ENCODE peak calls at places on chromosomes 2 and 18, in nine cellular contexts. R is kidney; D is activated naive CD8-positive, alpha-beta T cell treated with anti-CD3 and anti-CD28 coated beads, Interleukin-2, amount 50 U/mL, for 24 hours; N is left ventricle myocardium inferior; I is cardiac fibroblast; B is neuronal stem cell; O is AG20443; G is MG63; C is nephron progenitor cell. H is an unnamed sample.

GRCh38 chr2:221484761-221485499 is 87.2 kb downstream of the EPHA4 start:
- DNase-seq in R (no peak), D (no peak), N (no peak), I (no peak), B (no peak), O (peak), G (no peak), C (no peak), H (no peak)

GRCh38 chr18:12703096-12703567 is 290 bp downstream of the PSMG2 start:
- DNase-seq in R (no peak), D (no peak), N (no peak), I (no peak), B (no peak), O (no peak), G (no peak), C (no peak), H (no peak)

GRCh38 chr18:11096839-11097750 is 52.3 kb downstream of the PIEZO2 start:
- DNase-seq in R (no peak), D (no peak), N (no peak), I (no peak), B (no peak), O (peak), G (no peak), C (no peak), H (no peak)

GRCh38 chr2:225999692-226000091 is 600.2 kb downstream of the NYAP2 start:
- DNase-seq in R (no peak), D (no peak), N (no peak), I (peak), B (no peak), O (no peak), G (no peak), C (no peak), H (no peak)

GRCh38 chr2:238929242-238930081 is 81.6 kb downstream of the TWIST2 start:
- DNase-seq in R (no peak), D (no peak), N (peak), I (peak), B (no peak), O (peak), G (no peak), C (no peak), H (no peak)

GRCh38 chr2:27587025-27587424 is 4.2 kb downstream of the ZNF512 start:
- DNase-seq in R (no peak), D (peak), N (no peak), I (no peak), B (no peak), O (no peak), G (no peak), C (no peak), H (no peak)

GRCh38 chr2:199273043-199273647 is 184.6 kb downstream of the SATB2 start:
- DNase-seq in R (no peak), D (no peak), N (no peak), I (peak), B (no peak), O (peak), G (no peak), C (no peak), H (no peak)

GRCh38 chr2:8437228-8437948 is 244.5 kb upstream of the ID2 start:
- DNase-seq in R (no peak), D (no peak), N (no peak), I (no peak), B (no peak), O (no peak), G (no peak), C (no peak), H (no peak)

GRCh38 chr2:20145497-20146193 is 79.3 kb downstream of the SDC1 start:
- DNase-seq in R (peak), D (no peak), N (no peak), I (no peak), B (no peak), O (no peak), G (no peak), C (peak), H (no peak)

GRCh38 chr2:129050116-129050515 is 731.4 kb upstream of the HS6ST1 start:
- DNase-seq in R (no peak), D (no peak), N (no peak), I (no peak), B (no peak), O (no peak), G (no peak), C (no peak), H (no peak)

H was measured in D341Med.